ENCODE peak calls at places on chromosomes 7 and 10, in four cellular contexts. D is K562, Y is HepG2, E is GM12878. K is an unnamed sample.

GRCh38 chr10:132248455-132249231 is 59.1 kb downstream of the STK32C start:
- DNase-seq in E (no peak), Y (no peak), D (peak), K (peak)

GRCh38 chr10:44463511-44464121 is 78.7 kb upstream of the CXCL12 start:
- DNase-seq in E (no peak), Y (no peak), D (no peak), K (no peak)

GRCh38 chr7:19772323-19772722 is 1.1 kb downstream of the TMEM196 start:
- DNase-seq in Y (no peak), D (no peak), E (no peak), K (peak)

GRCh38 chr10:126939706-126940105 is 34.5 kb downstream of the DOCK1 start:
- DNase-seq in Y (no peak), D (no peak), E (no peak), K (no peak)

GRCh38 chr7:39394105-39394504 is 172.1 kb upstream of the YAE1 start:
- DNase-seq in Y (no peak), E (no peak), D (no peak), K (no peak)

GRCh38 chr7:81308643-81309354 is 389.9 kb upstream of the SEMA3C start:
- DNase-seq in D (no peak), Y (no peak), E (no peak), K (no peak)

GRCh38 chr7:50335795-50336754 is 31.6 kb downstream of the IKZF1 start:
- DNase-seq in D (peak), Y (no peak), E (no peak), K (no peak)

GRCh38 chr7:21902240-21902639 is 43.5 kb downstream of the CDCA7L start:
- DNase-seq in D (no peak), Y (no peak), E (no peak), K (no peak)

GRCh38 chr7:12570148-12570528 is 382 bp upstream of the SCIN start:
- DNase-seq in D (no peak), Y (no peak), E (no peak), K (no peak)

DNA sequence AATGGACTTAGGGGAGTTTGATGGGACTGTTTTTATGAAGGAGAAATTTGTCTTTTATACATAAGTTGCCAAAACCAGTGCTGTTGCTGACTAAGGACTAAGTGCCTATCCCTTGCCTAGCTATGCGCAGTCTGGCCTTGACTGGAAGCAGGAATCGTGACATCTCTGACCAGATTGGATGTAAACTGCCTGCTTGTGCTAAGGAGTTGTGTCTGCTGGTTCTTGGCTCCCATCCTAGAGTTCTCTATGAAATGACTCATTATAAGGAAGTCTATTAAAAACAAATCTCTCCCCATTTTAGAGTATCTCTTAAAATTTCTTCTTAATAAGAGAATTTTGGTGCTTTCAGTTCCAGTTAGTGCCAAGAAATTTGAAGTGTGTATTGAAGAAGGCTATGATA is 77.5 kb downstream of the BICC1 start:
- DNase-seq in E (no peak), D (no peak), Y (no peak), K (no peak)
- TF ChIP-seq CBFB in E (no peak), D (no peak), Y (no peak), K (no peak)

DNA sequence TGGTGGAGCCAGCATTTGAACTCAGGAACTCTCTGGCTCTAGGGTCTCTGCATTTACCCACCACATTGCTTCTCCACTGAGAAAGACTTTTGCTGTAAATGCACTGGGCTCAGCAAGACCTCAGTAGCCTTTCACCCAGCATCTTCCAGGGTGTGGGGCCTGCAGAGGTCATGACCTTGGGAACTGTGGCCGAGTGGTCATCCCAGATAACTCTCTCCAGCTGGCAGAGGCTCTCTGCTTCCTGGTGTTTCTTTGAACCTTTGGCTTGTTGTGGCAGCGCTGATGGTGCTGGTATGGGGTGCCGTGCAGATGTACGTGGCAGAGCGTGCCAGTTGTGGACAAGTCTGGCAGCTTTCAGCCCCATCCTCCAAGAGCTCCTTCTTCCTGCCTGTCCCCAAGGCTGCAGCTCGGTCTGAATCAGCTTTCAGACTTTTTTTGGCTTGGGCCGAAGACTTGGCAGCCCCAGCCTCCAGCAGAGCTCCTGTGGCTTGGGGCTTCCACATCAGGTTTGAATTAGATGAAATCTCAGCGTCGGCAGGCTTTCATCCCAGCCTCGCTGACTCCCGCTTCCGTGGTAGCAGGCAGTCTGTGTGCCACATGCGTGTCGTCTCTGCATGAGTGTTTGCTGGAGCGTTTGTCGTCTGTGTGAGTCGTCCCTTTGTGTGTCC is 21.4 kb downstream of the ADAMTS14 start:
- DNase-seq in D (peak), E (no peak), Y (no peak), K (no peak)
- TF ChIP-seq CBFB in D (no peak), E (no peak), Y (no peak), K (no peak)

GRCh38 chr7:157477550-157478212 is 140.9 kb downstream of the DNAJB6 start:
- DNase-seq in Y (no peak), D (no peak), E (no peak), K (no peak)
- TF ChIP-seq CBFB in Y (no peak), D (no peak), E (no peak), K (no peak)

GRCh38 chr7:124162667-124163066 is 129.8 kb upstream of the TMEM229A start:
- DNase-seq in D (no peak), E (no peak), Y (no peak), K (no peak)
- TF ChIP-seq CBFB in D (no peak), E (no peak), Y (no peak), K (no peak)

DNA sequence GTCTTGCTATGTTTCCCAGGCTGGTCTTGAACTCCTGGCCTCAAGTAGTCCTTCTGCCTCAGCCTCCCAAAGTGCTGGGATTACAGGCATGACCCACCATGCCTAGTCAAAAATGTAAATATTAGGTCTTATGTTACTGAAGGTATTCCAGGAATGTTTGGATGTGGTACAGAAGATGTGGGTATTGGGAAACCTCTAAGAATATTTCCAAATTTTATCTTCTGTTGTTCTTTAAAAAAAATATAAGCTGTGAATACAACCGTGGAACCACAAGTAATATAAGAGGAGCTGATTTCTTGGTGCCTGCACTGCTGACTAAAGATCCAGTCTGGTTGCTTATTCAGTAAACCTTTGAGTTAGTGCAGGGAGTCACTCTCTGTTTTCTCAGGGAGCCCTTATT is 178.3 kb downstream of the AUTS2 start:
- DNase-seq in D (no peak), E (no peak), Y (no peak), K (no peak)
- TF ChIP-seq CBFB in D (no peak), E (no peak), Y (no peak), K (no peak)

GRCh38 chr10:91340613-91341362 is 69.4 kb upstream of the HECTD2 start:
- DNase-seq in Y (no peak), D (no peak), E (no peak), K (no peak)
- TF ChIP-seq CBFB in Y (no peak), D (no peak), E (no peak), K (no peak)